ENCODE peak calls at places on chromosome 20, in seven cellular contexts. One of them, this sample, is unnamed.

GRCh38 chr20:36439040-36439730 is 102.1 kb upstream of the MYL9 start:
- DNase-seq in neuronal stem cell: peak; percentile 65
- DNase-seq in hepatocyte: peak; percentile 74
- DNase-seq in PC-9: peak; percentile 76
- DNase-seq in mammary epithelial cell: peak; percentile 37
- DNase-seq in PC-3: peak; percentile 78
- DNase-seq in H1: peak; percentile 60
- DNase-seq in this sample: peak; percentile 69

GRCh38 chr20:3865152-3865886 is 18.7 kb downstream of the MAVS start:
- DNase-seq in neuronal stem cell: no peak
- DNase-seq in hepatocyte: no peak
- DNase-seq in PC-9: no peak
- DNase-seq in mammary epithelial cell: no peak
- DNase-seq in PC-3: no peak
- DNase-seq in H1: no peak
- DNase-seq in this sample: no peak

GRCh38 chr20:2509794-2510193 is 1.1 kb upstream of the ZNF343 start:
- DNase-seq in neuronal stem cell: no peak
- DNase-seq in hepatocyte: peak; percentile 22
- DNase-seq in PC-9: no peak
- DNase-seq in mammary epithelial cell: no peak
- DNase-seq in PC-3: no peak
- DNase-seq in H1: peak; percentile 33
- DNase-seq in this sample: no peak

GRCh38 chr20:53028337-53029007 is 56.3 kb downstream of the TSHZ2 start:
- DNase-seq in neuronal stem cell: no peak
- DNase-seq in hepatocyte: no peak
- DNase-seq in PC-9: no peak
- DNase-seq in mammary epithelial cell: peak; percentile 39
- DNase-seq in PC-3: no peak
- DNase-seq in H1: no peak
- DNase-seq in this sample: no peak

GRCh38 chr20:10639051-10639761 is 34.6 kb downstream of the JAG1 start:
- DNase-seq in neuronal stem cell: no peak
- DNase-seq in hepatocyte: no peak
- DNase-seq in PC-9: no peak
- DNase-seq in mammary epithelial cell: no peak
- DNase-seq in PC-3: no peak
- DNase-seq in H1: no peak
- DNase-seq in this sample: no peak

GRCh38 chr20:63235399-63235983 is at the start of gene BIRC7:
- DNase-seq in neuronal stem cell: no peak
- DNase-seq in hepatocyte: no peak
- DNase-seq in PC-9: no peak
- DNase-seq in mammary epithelial cell: no peak
- DNase-seq in PC-3: no peak
- DNase-seq in H1: no peak
- DNase-seq in this sample: no peak

GRCh38 chr20:33944914-33945313 is 48.8 kb upstream of the RALY start:
- DNase-seq in neuronal stem cell: no peak
- DNase-seq in hepatocyte: no peak
- DNase-seq in PC-9: no peak
- DNase-seq in mammary epithelial cell: no peak
- DNase-seq in PC-3: no peak
- DNase-seq in H1: no peak
- DNase-seq in this sample: no peak

GRCh38 chr20:24149881-24150307 is 161.3 kb upstream of the GGTLC1 start:
- DNase-seq in neuronal stem cell: peak; percentile 14
- DNase-seq in hepatocyte: peak; percentile 65
- DNase-seq in PC-9: no peak
- DNase-seq in mammary epithelial cell: no peak
- DNase-seq in PC-3: peak; percentile 51
- DNase-seq in H1: no peak
- DNase-seq in this sample: no peak

GRCh38 chr20:19108181-19108580 is 104.3 kb upstream of the SLC24A3 start:
- DNase-seq in neuronal stem cell: no peak
- DNase-seq in hepatocyte: no peak
- DNase-seq in PC-9: no peak
- DNase-seq in mammary epithelial cell: no peak
- DNase-seq in PC-3: no peak
- DNase-seq in H1: no peak
- DNase-seq in this sample: no peak

GRCh38 chr20:46364670-46365482 is 41.5 kb downstream of the ELMO2 start:
- DNase-seq in neuronal stem cell: no peak
- DNase-seq in hepatocyte: no peak
- DNase-seq in PC-9: no peak
- DNase-seq in mammary epithelial cell: no peak
- DNase-seq in PC-3: no peak
- DNase-seq in H1: no peak
- DNase-seq in this sample: no peak

GRCh38 chr20:61812771-61813485 is 252.8 kb downstream of the TAF4 start:
- DNase-seq in neuronal stem cell: no peak
- DNase-seq in hepatocyte: no peak
- DNase-seq in PC-9: no peak
- DNase-seq in mammary epithelial cell: peak; percentile 71
- DNase-seq in PC-3: no peak
- DNase-seq in H1: no peak
- DNase-seq in this sample: no peak

GRCh38 chr20:46353506-46354206 is 45.4 kb upstream of the CDH22 start:
- DNase-seq in neuronal stem cell: no peak
- DNase-seq in hepatocyte: no peak
- DNase-seq in PC-9: no peak
- DNase-seq in mammary epithelial cell: no peak
- DNase-seq in PC-3: no peak
- DNase-seq in H1: no peak
- DNase-seq in this sample: no peak

GRCh38 chr20:3199976-3200755 is 4.3 kb downstream of the DDRGK1 start:
- DNase-seq in neuronal stem cell: no peak
- DNase-seq in hepatocyte: no peak
- DNase-seq in PC-9: no peak
- DNase-seq in mammary epithelial cell: no peak
- DNase-seq in PC-3: no peak
- DNase-seq in H1: no peak
- DNase-seq in this sample: no peak

GRCh38 chr20:49483018-49483705 is 694 bp upstream of the KCNB1 start:
- DNase-seq in neuronal stem cell: peak; percentile 21
- DNase-seq in hepatocyte: peak; percentile 13
- DNase-seq in PC-9: no peak
- DNase-seq in mammary epithelial cell: no peak
- DNase-seq in PC-3: no peak
- DNase-seq in H1: peak; percentile 21
- DNase-seq in this sample: no peak

GRCh38 chr20:36950432-36951197 is 893 bp downstream of the SAMHD1 start:
- DNase-seq in neuronal stem cell: peak; percentile 15
- DNase-seq in hepatocyte: peak; percentile 16
- DNase-seq in PC-9: peak; percentile 29
- DNase-seq in mammary epithelial cell: peak; percentile 30
- DNase-seq in PC-3: peak; percentile 61
- DNase-seq in H1: no peak
- DNase-seq in this sample: peak; percentile 29

GRCh38 chr20:63735859-63736718 is at the start of gene LIME1:
- DNase-seq in neuronal stem cell: no peak
- DNase-seq in hepatocyte: peak; percentile 14
- DNase-seq in PC-9: no peak
- DNase-seq in mammary epithelial cell: no peak
- DNase-seq in PC-3: no peak
- DNase-seq in H1: no peak
- DNase-seq in this sample: peak; percentile 83

DNA sequence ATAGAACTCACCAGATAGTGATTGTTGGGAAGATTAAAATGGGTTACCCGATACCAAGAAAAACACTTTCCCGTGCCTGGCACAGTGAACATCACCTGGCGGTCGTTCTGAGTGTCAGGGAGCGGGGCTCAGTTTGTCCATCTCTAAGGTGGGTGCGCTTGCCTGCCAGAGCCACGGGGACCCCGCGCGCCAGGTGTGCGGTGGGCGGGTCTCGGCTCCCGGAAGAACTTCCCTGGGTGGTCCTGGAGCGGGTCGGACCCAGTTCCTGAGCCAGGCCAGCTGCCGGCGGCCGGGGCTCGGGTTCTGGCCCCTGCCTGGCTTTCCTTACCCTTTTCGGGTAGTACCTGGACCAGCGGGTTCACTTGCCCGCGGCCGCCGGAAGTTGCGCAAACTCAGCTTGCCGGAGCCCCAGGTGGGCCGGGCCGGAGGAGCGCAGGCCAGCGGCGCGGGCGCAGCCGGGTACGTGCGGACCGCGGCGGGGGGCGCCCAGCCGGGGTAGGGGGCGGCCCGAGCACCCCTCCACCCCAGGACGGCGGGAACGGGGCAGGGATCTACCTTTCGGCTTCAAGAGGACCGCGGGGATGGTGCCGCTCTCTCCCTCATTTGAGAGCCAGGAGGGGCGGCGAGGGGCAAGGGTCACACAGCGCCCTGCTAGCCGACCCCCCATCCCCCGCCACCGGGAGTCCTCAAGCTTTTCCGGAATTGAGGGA is 7.5 kb downstream of the FAM110A start:
- DNase-seq in neuronal stem cell: no peak
- DNase-seq in hepatocyte: peak; percentile 65
- DNase-seq in PC-9: peak; percentile 61
- DNase-seq in mammary epithelial cell: peak; percentile 46
- DNase-seq in PC-3: peak; percentile 57
- DNase-seq in H1: no peak
- DNase-seq in this sample: peak; percentile 33
- H3K4me2 ChIP-seq in neuronal stem cell: peak overlapping the region; percentile 88
- H3K4me2 ChIP-seq in hepatocyte: peak overlapping the region; percentile 98
- H3K4me2 ChIP-seq in PC-9: peak overlapping the region; percentile 80
- H3K4me2 ChIP-seq in mammary epithelial cell: peak overlapping the region; percentile 97
- H3K4me2 ChIP-seq in PC-3: peak overlapping the region; percentile 93
- H3K4me2 ChIP-seq in H1: peak overlapping the region; percentile 96
- H3K4me2 ChIP-seq in this sample: peak overlapping the region; percentile 62

GRCh38 chr20:56631990-56632327 is 2.9 kb downstream of the TFAP2C start:
- DNase-seq in neuronal stem cell: no peak
- DNase-seq in hepatocyte: no peak
- DNase-seq in PC-9: no peak
- DNase-seq in mammary epithelial cell: peak; percentile 29
- DNase-seq in PC-3: no peak
- DNase-seq in H1: no peak
- DNase-seq in this sample: no peak
- H3K4me2 ChIP-seq in neuronal stem cell: no peak overlapping the region
- H3K4me2 ChIP-seq in hepatocyte: peak overlapping the region; percentile 96
- H3K4me2 ChIP-seq in PC-9: peak overlapping the region; percentile 99
- H3K4me2 ChIP-seq in mammary epithelial cell: peak overlapping the region; percentile 98
- H3K4me2 ChIP-seq in PC-3: peak overlapping the region; percentile 84
- H3K4me2 ChIP-seq in H1: peak overlapping the region; percentile 77
- H3K4me2 ChIP-seq in this sample: no peak overlapping the region

GRCh38 chr20:60139663-60140446 is 181.6 kb downstream of the CDH26 start:
- DNase-seq in neuronal stem cell: no peak
- DNase-seq in hepatocyte: no peak
- DNase-seq in PC-9: no peak
- DNase-seq in mammary epithelial cell: no peak
- DNase-seq in PC-3: no peak
- DNase-seq in H1: no peak
- DNase-seq in this sample: no peak
- H3K4me2 ChIP-seq in neuronal stem cell: no peak overlapping the region
- H3K4me2 ChIP-seq in hepatocyte: no peak overlapping the region
- H3K4me2 ChIP-seq in PC-9: no peak overlapping the region
- H3K4me2 ChIP-seq in mammary epithelial cell: no peak overlapping the region
- H3K4me2 ChIP-seq in PC-3: no peak overlapping the region
- H3K4me2 ChIP-seq in H1: no peak overlapping the region
- H3K4me2 ChIP-seq in this sample: no peak overlapping the region

GRCh38 chr20:40866056-40866455 is 162.6 kb upstream of the TOP1 start:
- DNase-seq in neuronal stem cell: no peak
- DNase-seq in hepatocyte: no peak
- DNase-seq in PC-9: no peak
- DNase-seq in mammary epithelial cell: no peak
- DNase-seq in PC-3: no peak
- DNase-seq in H1: no peak
- DNase-seq in this sample: no peak
- H3K4me2 ChIP-seq in neuronal stem cell: no peak overlapping the region
- H3K4me2 ChIP-seq in hepatocyte: no peak overlapping the region
- H3K4me2 ChIP-seq in PC-9: no peak overlapping the region
- H3K4me2 ChIP-seq in mammary epithelial cell: no peak overlapping the region
- H3K4me2 ChIP-seq in PC-3: no peak overlapping the region
- H3K4me2 ChIP-seq in H1: no peak overlapping the region
- H3K4me2 ChIP-seq in this sample: no peak overlapping the region

DNA sequence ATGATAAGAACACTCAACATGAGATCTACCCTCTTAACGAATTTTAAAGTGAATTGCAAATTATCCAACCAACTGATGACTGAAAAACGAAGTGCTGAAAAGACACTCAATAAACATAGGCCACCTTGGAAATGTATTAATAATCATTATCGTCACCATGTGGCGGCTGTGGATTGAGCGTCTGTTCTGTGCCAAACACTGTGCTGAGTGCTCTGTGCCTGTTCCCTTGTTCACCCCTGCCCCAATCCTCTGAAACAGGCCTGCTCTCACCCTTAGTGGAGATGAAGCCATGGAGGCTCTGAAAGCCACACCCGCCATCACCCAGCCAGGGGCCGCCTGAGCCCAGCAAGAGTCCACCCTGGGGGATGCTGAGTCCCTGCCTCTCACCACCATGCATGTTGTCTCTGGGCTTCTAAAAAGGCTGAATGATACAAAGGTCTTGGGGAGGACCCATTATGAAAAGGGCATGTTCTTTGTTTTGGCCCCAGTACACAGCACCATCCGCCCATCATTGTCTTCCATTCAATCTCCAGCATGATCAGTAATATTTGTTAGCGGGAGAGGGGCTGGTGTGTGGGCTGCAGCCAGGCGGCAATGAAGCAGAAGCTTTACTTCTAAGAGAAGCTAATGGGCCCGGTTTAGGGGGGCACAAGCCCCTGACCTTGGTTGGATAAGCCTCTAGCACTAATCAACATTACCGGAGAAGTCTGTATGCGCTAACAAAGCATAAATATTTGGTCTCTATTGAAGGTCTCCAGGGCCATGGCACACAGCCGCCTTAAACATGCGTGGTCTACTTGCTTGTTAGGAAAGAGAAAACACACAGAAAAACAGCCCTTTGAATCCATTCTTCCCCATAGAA is 34.7 kb upstream of the APCDD1L start:
- DNase-seq in neuronal stem cell: no peak
- DNase-seq in hepatocyte: no peak
- DNase-seq in PC-9: no peak
- DNase-seq in mammary epithelial cell: no peak
- DNase-seq in PC-3: no peak
- DNase-seq in H1: no peak
- DNase-seq in this sample: no peak
- H3K4me2 ChIP-seq in neuronal stem cell: no peak overlapping the region
- H3K4me2 ChIP-seq in hepatocyte: no peak overlapping the region
- H3K4me2 ChIP-seq in PC-9: no peak overlapping the region
- H3K4me2 ChIP-seq in mammary epithelial cell: no peak overlapping the region
- H3K4me2 ChIP-seq in PC-3: no peak overlapping the region
- H3K4me2 ChIP-seq in H1: no peak overlapping the region
- H3K4me2 ChIP-seq in this sample: no peak overlapping the region

This sample was measured in OCI-LY7.